ENCODE peak calls at places on chromosomes 2 and 18, in eight cellular contexts. M is germinal center, I is H7, P is tibial nerve, N is transverse colon, G is GM06990, L is prostate gland, S is fibroblast of mammary gland. K is an unnamed sample.

GRCh38 chr2:167794554-167795255 is 452.7 kb downstream of the STK39 start:
- DNase-seq in M (no peak), I (no peak), P (no peak), N (no peak), G (no peak), L (no peak), S (no peak), K (no peak)

GRCh38 chr2:121291251-121291580 is 6.2 kb upstream of the TFCP2L1 start:
- DNase-seq in M (no peak), I (no peak), P (no peak), N (no peak), G (no peak), L (no peak), S (no peak), K (no peak)

GRCh38 chr18:62537946-62538345 is 15.1 kb downstream of the ZCCHC2 start:
- DNase-seq in M (no peak), I (no peak), P (no peak), N (no peak), G (no peak), L (no peak), S (no peak), K (no peak)

GRCh38 chr2:176554107-176555048 is 285.1 kb downstream of the MTX2 start:
- DNase-seq in M (peak), I (peak), P (peak), N (peak), G (no peak), L (no peak), S (peak), K (no peak)

GRCh38 chr2:9984217-9984739 is 32.8 kb downstream of the GRHL1 start:
- DNase-seq in M (peak), I (peak), P (no peak), N (no peak), G (no peak), L (no peak), S (peak), K (no peak)

GRCh38 chr2:207885010-207885409 is 115.3 kb upstream of the FZD5 start:
- DNase-seq in M (no peak), I (no peak), P (no peak), N (peak), G (no peak), L (no peak), S (no peak), K (no peak)

GRCh38 chr2:126776701-126777619 is 121.0 kb downstream of the GYPC start:
- DNase-seq in M (peak), I (peak), P (peak), N (peak), G (peak), L (peak), S (peak), K (peak)

GRCh38 chr2:239944706-239945551 is 80.2 kb downstream of the NDUFA10 start:
- DNase-seq in M (no peak), I (peak), P (no peak), N (no peak), G (peak), L (no peak), S (no peak), K (no peak)

GRCh38 chr2:239141021-239141760 is 259.6 kb downstream of the HDAC4 start:
- DNase-seq in M (no peak), I (no peak), P (no peak), N (no peak), G (no peak), L (no peak), S (no peak), K (no peak)

GRCh38 chr18:35334821-35335220 is 9.4 kb downstream of the ZNF24 start:
- DNase-seq in M (no peak), I (no peak), P (no peak), N (no peak), G (no peak), L (no peak), S (peak), K (no peak)

GRCh38 chr2:16553222-16553621 is 112.4 kb downstream of the CYRIA start:
- DNase-seq in M (peak), I (peak), P (peak), N (peak), G (no peak), L (peak), S (peak), K (no peak)

GRCh38 chr2:108268001-108268400 is 20.7 kb upstream of the SULT1C2 start:
- DNase-seq in M (no peak), I (no peak), P (no peak), N (no peak), G (no peak), L (peak), S (peak), K (peak)

GRCh38 chr2:216490061-216490460 is 8.6 kb upstream of the RPL37A start:
- DNase-seq in M (no peak), I (no peak), P (no peak), N (no peak), G (no peak), L (no peak), S (peak), K (peak)

GRCh38 chr18:43661570-43661969 is 384.3 kb upstream of the SYT4 start:
- DNase-seq in M (no peak), I (peak), P (no peak), N (no peak), G (no peak), L (no peak), S (peak), K (peak)

GRCh38 chr2:36549063-36549662 is 48.8 kb downstream of the FEZ2 start:
- DNase-seq in M (no peak), I (no peak), P (no peak), N (no peak), G (no peak), L (no peak), S (peak), K (no peak)

GRCh38 chr2:237510502-237511217 is 23.6 kb downstream of the MLPH start:
- DNase-seq in M (no peak), I (no peak), P (no peak), N (no peak), G (no peak), L (no peak), S (no peak), K (no peak)

GRCh38 chr18:51864219-51864965 is 475.6 kb upstream of the DCC start:
- DNase-seq in M (no peak), I (no peak), P (no peak), N (no peak), G (no peak), L (no peak), S (no peak), K (no peak)

GRCh38 chr18:60950634-60951033 is 382.6 kb upstream of the CDH20 start:
- DNase-seq in M (no peak), I (no peak), P (no peak), N (no peak), G (no peak), L (no peak), S (no peak), K (no peak)

GRCh38 chr2:25251461-25252273 is 83.3 kb upstream of the POMC start:
- DNase-seq in M (peak), I (peak), P (no peak), N (peak), G (peak), L (peak), S (no peak), K (no peak)

GRCh38 chr2:109458512-109458911 is 155.3 kb downstream of the SEPTIN10 start:
- DNase-seq in M (no peak), I (no peak), P (no peak), N (no peak), G (no peak), L (no peak), S (no peak), K (no peak)

GRCh38 chr2:108607706-108608301 is 73.5 kb downstream of the LIMS1 start:
- DNase-seq in M (peak), I (peak), P (no peak), N (no peak), G (no peak), L (peak), S (peak), K (no peak)

GRCh38 chr2:104864751-104865470 is 11.0 kb downstream of the POU3F3 start:
- DNase-seq in M (no peak), I (no peak), P (no peak), N (no peak), G (no peak), L (no peak), S (no peak), K (no peak)

GRCh38 chr2:31270136-31270535 is 36.2 kb downstream of the EHD3 start:
- DNase-seq in M (no peak), I (no peak), P (no peak), N (no peak), G (no peak), L (no peak), S (peak), K (peak)